ENCODE peak calls at places on chromosomes 13 and 19, in four cellular contexts. One of them, this sample, is unnamed.

GRCh38 chr13:23701646-23702045 is 131.4 kb downstream of the TNFRSF19 start:
- DNase-seq in GM12878: no peak
- DNase-seq in H1: no peak
- DNase-seq in HepG2: no peak
- DNase-seq in this sample: no peak

GRCh38 chr13:46372071-46372470 is 15.0 kb downstream of the RUBCNL start:
- DNase-seq in H1: no peak
- DNase-seq in HepG2: no peak
- DNase-seq in GM12878: no peak
- DNase-seq in this sample: no peak

GRCh38 chr19:33562636-33563035 is 41.0 kb upstream of the PEPD start:
- DNase-seq in GM12878: no peak
- DNase-seq in H1: no peak
- DNase-seq in HepG2: no peak
- DNase-seq in this sample: no peak

GRCh38 chr13:57739791-57740190 is 108.2 kb downstream of the PCDH17 start:
- DNase-seq in GM12878: no peak
- DNase-seq in HepG2: no peak
- DNase-seq in H1: no peak
- DNase-seq in this sample: no peak

GRCh38 chr13:86087241-86087640 is 288.0 kb upstream of the SLITRK6 start:
- DNase-seq in GM12878: no peak
- DNase-seq in HepG2: no peak
- DNase-seq in H1: no peak
- DNase-seq in this sample: no peak

GRCh38 chr19:1231729-1232128 is 6.1 kb downstream of the CBARP start:
- DNase-seq in HepG2: no peak
- DNase-seq in GM12878: no peak
- DNase-seq in H1: no peak
- DNase-seq in this sample: no peak

GRCh38 chr13:114110091-114110829 is 22.2 kb downstream of the RASA3 start:
- DNase-seq in HepG2: no peak
- DNase-seq in H1: no peak
- DNase-seq in GM12878: no peak
- DNase-seq in this sample: no peak

GRCh38 chr13:39501711-39502324 is 101.2 kb downstream of the LHFPL6 start:
- DNase-seq in H1: no peak
- DNase-seq in HepG2: no peak
- DNase-seq in GM12878: no peak
- DNase-seq in this sample: no peak

GRCh38 chr13:75395901-75396300 is 86.1 kb downstream of the TBC1D4 start:
- DNase-seq in H1: no peak
- DNase-seq in GM12878: no peak
- DNase-seq in HepG2: no peak
- DNase-seq in this sample: no peak

GRCh38 chr19:49954933-49955332 is 6.0 kb downstream of the SIGLEC11 start:
- DNase-seq in HepG2: no peak
- DNase-seq in GM12878: no peak
- DNase-seq in H1: no peak
- DNase-seq in this sample: no peak

GRCh38 chr19:13260883-13261653 is 110.9 kb downstream of the IER2 start:
- DNase-seq in H1: no peak
- DNase-seq in HepG2: no peak
- DNase-seq in GM12878: peak; percentile 79
- DNase-seq in this sample: no peak

GRCh38 chr13:29260684-29261083 is 334.8 kb downstream of the SLC7A1 start:
- DNase-seq in HepG2: no peak
- DNase-seq in H1: no peak
- DNase-seq in GM12878: no peak
- DNase-seq in this sample: no peak

DNA sequence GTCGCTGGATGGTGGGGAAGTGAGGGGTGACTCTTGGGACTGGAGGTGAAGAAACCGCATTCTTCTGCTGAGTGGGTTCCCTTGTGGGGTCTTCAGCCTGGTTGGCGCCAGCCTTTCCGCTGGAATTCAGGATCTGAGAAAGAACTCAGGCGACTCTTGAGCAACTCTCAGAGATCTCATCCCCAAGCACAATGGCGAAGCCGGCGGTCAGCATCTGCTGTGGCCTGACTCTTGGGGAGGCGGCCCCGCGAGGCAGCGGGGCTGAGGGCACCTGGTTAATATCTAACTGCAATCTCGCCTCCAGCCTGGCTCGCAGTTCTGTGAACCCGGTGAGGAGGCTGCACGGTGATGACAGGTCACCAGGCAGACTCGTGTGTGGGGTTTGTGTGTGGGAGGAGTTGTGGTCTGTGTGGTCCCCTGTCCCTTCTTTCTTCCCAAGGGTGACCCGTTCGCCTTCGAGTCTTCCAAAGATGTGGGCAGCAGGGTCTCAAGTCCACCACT is 883 bp downstream of the ZNF441 start:
- DNase-seq in H1: peak; percentile 43
- DNase-seq in GM12878: peak; percentile 31
- DNase-seq in HepG2: peak; percentile 72
- DNase-seq in this sample: no peak
- TF ChIP-seq YY1 in H1: no peak
- TF ChIP-seq YY1 in GM12878: peak; percentile 45
- TF ChIP-seq YY1 in HepG2: peak; percentile 73
- TF ChIP-seq YY1 in this sample: no peak

GRCh38 chr19:51946602-51947001 is 19.3 kb downstream of the ZNF613 start:
- DNase-seq in HepG2: no peak
- DNase-seq in H1: no peak
- DNase-seq in GM12878: no peak
- DNase-seq in this sample: no peak
- H3K9me3 ChIP-seq in HepG2: peaks cover 94% of the 10 kb centered on the region
- H3K9me3 ChIP-seq in H1: peaks cover 85% of the 10 kb centered on the region
- H3K9me3 ChIP-seq in GM12878: peaks cover 38% of the 10 kb centered on the region
- H3K9me3 ChIP-seq in this sample: peaks cover 74% of the 10 kb centered on the region

DNA sequence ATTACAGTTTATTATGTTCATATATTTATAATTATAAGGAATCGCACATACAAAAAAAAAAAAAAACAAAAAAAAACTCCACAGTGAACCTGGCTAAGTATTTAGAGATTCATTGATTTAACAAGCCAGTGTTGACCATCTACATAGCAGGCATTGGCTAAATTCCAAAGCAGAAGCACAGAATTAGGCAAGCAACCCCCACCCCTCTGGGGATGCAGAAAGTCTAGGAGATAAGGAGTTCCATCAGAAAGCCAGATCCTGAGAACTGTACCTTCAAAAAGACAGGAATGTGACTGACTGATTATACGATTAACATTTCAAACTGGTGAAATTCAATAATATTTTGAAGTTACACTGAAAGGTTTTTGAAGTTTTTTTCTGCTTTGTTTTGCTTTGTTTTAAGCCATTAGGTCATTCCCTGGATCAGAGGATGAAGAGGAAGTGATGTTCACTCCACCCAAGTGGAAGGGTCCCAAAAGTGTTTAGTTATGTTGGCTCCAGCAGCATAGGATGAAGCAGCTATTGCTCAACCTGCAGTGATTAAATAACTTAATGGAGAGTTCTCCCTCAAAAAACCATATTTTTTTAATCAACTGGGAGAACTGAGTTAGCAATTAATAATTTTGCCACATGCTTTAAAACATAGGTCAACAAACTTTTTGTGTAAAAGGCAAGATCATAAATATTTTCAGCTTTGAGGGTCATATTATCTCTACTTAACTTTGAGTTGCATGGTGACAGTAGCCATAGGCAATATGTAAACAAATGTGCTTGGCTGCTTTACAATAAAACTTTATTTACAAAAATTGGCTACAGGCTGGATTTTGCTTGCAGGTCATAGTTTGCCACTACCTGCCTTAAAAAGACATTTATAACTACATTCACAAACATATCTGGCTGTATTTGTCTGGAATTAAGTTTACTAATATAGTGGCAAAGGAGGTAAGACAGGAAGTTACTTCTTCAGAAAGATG is 49.6 kb downstream of the DOCK9 start:
- DNase-seq in HepG2: peak; percentile 12
- DNase-seq in H1: no peak
- DNase-seq in GM12878: no peak
- DNase-seq in this sample: peak; percentile 44
- TF ChIP-seq SUZ12 in HepG2: no peak
- TF ChIP-seq SUZ12 in H1: no peak
- TF ChIP-seq SUZ12 in GM12878: no peak
- TF ChIP-seq SUZ12 in this sample: no peak

DNA sequence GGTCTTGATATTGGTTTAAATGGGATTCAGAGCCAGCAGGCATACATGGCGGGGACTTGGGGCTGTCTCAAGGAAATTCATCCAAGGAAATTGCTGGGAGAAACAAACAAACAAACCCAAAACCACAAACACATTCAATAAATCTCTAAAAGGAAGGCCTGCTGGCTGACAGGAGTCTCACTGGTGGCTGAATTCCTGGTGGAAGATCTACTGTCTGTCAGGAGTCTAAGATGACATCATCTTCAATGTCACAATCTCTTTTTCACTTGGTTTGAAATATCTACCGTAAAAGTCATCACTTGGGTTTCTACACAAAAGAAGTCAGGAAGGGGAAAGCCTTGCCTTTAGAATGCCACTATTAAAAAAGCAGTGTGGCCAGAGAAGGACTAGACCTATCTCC is 87.9 kb downstream of the KLF5 start:
- DNase-seq in GM12878: no peak
- DNase-seq in H1: peak; percentile 6
- DNase-seq in HepG2: no peak
- DNase-seq in this sample: no peak
- TF ChIP-seq YY1 in GM12878: no peak
- TF ChIP-seq YY1 in H1: no peak
- TF ChIP-seq YY1 in HepG2: no peak
- TF ChIP-seq YY1 in this sample: no peak

DNA sequence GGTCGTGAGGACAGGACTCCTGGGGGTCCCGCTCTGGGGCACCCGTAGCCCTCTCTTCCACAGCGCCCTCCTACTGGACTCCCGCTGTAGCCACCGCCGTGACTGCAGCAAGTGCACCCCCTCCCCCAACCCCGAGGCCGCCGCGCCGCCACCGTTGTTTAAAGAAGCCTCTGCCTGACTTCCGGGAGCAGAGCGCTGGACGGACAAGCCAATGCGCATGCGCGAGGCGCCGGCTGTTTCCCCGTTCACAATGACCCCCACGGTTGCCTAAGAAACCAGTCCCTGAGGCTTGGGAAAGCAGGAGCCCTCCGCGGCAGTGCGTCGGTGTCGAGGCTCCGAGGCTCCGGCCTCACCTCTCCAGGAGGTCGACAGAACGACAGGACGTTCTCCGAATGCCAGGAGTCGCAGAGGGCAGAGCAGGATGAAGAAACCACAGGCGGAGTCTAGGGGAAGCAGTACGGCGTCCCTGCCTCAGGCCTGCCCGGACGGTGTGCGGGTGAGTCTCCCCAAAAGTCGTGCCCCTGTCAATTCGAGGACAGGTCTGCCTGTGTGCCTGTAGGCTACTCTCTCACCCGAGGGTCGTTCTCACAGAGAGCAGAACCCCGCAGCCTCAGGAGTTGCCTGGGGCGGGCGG is 70.5 kb upstream of the ZNF420 start:
- DNase-seq in GM12878: no peak
- DNase-seq in HepG2: no peak
- DNase-seq in H1: no peak
- DNase-seq in this sample: peak; percentile 27
- H3K9me3 ChIP-seq in GM12878: peaks cover 1% of the 10 kb centered on the region
- H3K9me3 ChIP-seq in HepG2: peaks cover 80% of the 10 kb centered on the region
- H3K9me3 ChIP-seq in H1: peaks cover 62% of the 10 kb centered on the region
- H3K9me3 ChIP-seq in this sample: peaks cover 8% of the 10 kb centered on the region

DNA sequence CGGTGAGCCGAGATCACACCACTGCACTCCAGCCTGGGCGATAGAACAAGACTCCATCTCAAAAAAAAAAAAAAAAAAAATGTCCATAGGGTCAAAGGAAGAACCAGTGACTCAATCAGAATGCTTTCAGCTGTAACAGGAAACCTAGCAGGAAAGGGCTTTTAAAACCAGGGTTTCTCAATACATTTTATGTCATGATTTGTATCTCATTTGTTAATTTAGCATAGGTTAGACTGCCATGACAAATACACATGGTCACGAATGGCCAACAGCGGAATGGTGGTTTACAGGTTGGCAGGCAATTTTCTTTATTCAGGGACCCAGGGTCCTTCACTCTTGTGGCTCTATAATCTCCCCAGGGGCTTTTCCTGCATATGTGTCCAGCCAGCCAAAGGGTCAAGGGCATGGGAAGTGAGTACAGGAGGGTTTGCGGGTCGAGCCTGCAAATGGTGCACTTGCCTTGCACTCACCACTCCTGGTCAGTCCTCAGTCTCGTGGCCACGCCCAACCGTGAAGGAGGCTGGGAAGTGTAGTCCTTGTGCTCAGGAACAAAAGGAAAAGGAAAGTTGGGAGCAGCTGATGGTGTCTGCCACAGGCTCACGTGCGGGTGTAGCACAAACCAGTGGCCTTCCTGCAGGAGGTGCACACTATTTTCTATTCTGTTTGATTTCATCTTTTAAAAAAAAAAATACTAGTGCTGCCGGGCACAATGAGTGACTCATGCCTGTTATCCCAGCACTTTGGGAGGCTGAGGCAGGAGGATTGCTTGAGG is 14.8 kb downstream of the DHX34 start:
- DNase-seq in HepG2: no peak
- DNase-seq in GM12878: no peak
- DNase-seq in H1: no peak
- DNase-seq in this sample: peak; percentile 18
- TF ChIP-seq SUZ12 in HepG2: no peak
- TF ChIP-seq SUZ12 in GM12878: no peak
- TF ChIP-seq SUZ12 in H1: no peak
- TF ChIP-seq SUZ12 in this sample: no peak